ENCODE peak calls at places on chromosomes 12 and 14, in eight cellular contexts. C is heart right ventricle, A is psoas muscle, Z is pancreas, P is IMR-90, I is transverse colon, X is HepG2, R is PC-3. U is an unnamed sample.
A peak's percentile ranks its signal among the peaks of the same experiment; 100 is the strongest.

GRCh38 chr14:89406941-89407340 is 10.1 kb downstream of the FOXN3 start:
- DNase-seq in A (no peak), X (no peak), I (no peak), R (no peak), P (no peak), Z (no peak), C (no peak), U (no peak)

GRCh38 chr14:56098021-56098420 is 20.2 kb upstream of the PELI2 start:
- DNase-seq in P (no peak), Z (no peak), A (no peak), C (no peak), X (no peak), I (no peak), R (no peak), U (no peak)

GRCh38 chr12:113135178-113136127 is at the start of gene RASAL1:
- DNase-seq in I (peak; percentile 88), C (no peak), A (peak; percentile 35), X (peak; percentile 25), Z (peak; percentile 52), R (peak; percentile 44), P (no peak), U (peak; percentile 75)

GRCh38 chr12:59843260-59843843 is 247.5 kb downstream of the SLC16A7 start:
- DNase-seq in X (no peak), Z (no peak), C (no peak), P (no peak), A (no peak), R (peak; percentile 64), I (no peak), U (no peak)

GRCh38 chr14:103055693-103056092 is 1.7 kb downstream of the CDC42BPB start:
- DNase-seq in C (no peak), A (no peak), P (peak; percentile 10), R (no peak), I (no peak), Z (no peak), X (no peak), U (no peak)

GRCh38 chr14:83483063-83483462 is 1949.4 kb upstream of the SEL1L start:
- DNase-seq in R (peak; percentile 2), C (no peak), Z (no peak), X (no peak), I (no peak), A (no peak), P (peak; percentile 79), U (no peak)

GRCh38 chr12:115224031-115224430 is 540.1 kb upstream of the TBX3 start:
- DNase-seq in A (no peak), X (peak; percentile 30), P (no peak), Z (no peak), C (no peak), R (no peak), I (no peak), U (no peak)

GRCh38 chr12:22684526-22685118 is 59.7 kb downstream of the ETNK1 start:
- DNase-seq in X (peak; percentile 17), C (no peak), P (peak; percentile 59), Z (no peak), A (no peak), I (no peak), R (peak; percentile 54), U (no peak)

GRCh38 chr12:108821407-108822397 is 35.7 kb downstream of the SSH1 start:
- DNase-seq in X (no peak), C (no peak), I (no peak), P (peak; percentile 69), A (no peak), R (no peak), Z (no peak), U (no peak)
- H3K4me1 ChIP-seq in X (peaks cover 8% of the 10 kb centered on the region), C (peaks cover 84% of the 10 kb centered on the region), I (peaks cover 32% of the 10 kb centered on the region), P (peaks cover 26% of the 10 kb centered on the region), A (peaks cover 65% of the 10 kb centered on the region), R (no peaks in the 10 kb centered on the region), Z (peaks cover 10% of the 10 kb centered on the region), U (peaks cover 3% of the 10 kb centered on the region)

GRCh38 chr12:132922676-132923075 is 33.4 kb downstream of the ZNF605 start:
- DNase-seq in C (no peak), P (no peak), X (no peak), R (no peak), I (no peak), Z (no peak), A (no peak), U (no peak)
- H3K9me3 ChIP-seq in C (peaks cover 62% of the 10 kb centered on the region), P (peaks cover 85% of the 10 kb centered on the region), X (peaks cover 95% of the 10 kb centered on the region), R (peaks cover 73% of the 10 kb centered on the region), I (peaks cover 97% of the 10 kb centered on the region), Z (no peaks in the 10 kb centered on the region), A (peaks cover 98% of the 10 kb centered on the region), U (peaks cover 28% of the 10 kb centered on the region)

GRCh38 chr14:101723061-101723595 is 38.4 kb upstream of the PPP2R5C start:
- DNase-seq in R (no peak), X (no peak), I (no peak), P (no peak), C (no peak), A (no peak), Z (no peak), U (no peak)
- H3K4me1 ChIP-seq in R (peaks cover 18% of the 10 kb centered on the region), X (peaks cover 52% of the 10 kb centered on the region), I (peaks cover 9% of the 10 kb centered on the region), P (no peaks in the 10 kb centered on the region), C (peaks cover 23% of the 10 kb centered on the region), A (peaks cover 5% of the 10 kb centered on the region), Z (no peaks in the 10 kb centered on the region), U (no peaks in the 10 kb centered on the region)

GRCh38 chr14:36950812-36951211 is 221.6 kb downstream of the SLC25A21 start:
- DNase-seq in X (no peak), I (no peak), C (no peak), Z (no peak), R (no peak), A (no peak), P (no peak), U (no peak)

GRCh38 chr14:36951380-36951911 is 221.0 kb downstream of the SLC25A21 start:
- DNase-seq in R (no peak), X (no peak), Z (no peak), C (no peak), P (no peak), A (no peak), I (no peak), U (no peak)

GRCh38 chr14:36955967-36956366 is 216.4 kb downstream of the SLC25A21 start:
- DNase-seq in C (no peak), A (no peak), X (no peak), P (no peak), R (no peak), I (no peak), Z (no peak), U (no peak)

GRCh38 chr14:36952702-36953101 is 219.7 kb downstream of the SLC25A21 start:
- DNase-seq in R (peak; percentile 96), Z (no peak), C (no peak), I (no peak), X (no peak), P (peak; percentile 53), A (no peak), U (no peak)

GRCh38 chr14:36955376-36955775 is 217.0 kb downstream of the SLC25A21 start:
- DNase-seq in C (no peak), X (no peak), R (peak; percentile 65), I (no peak), P (peak; percentile 10), Z (no peak), A (no peak), U (no peak)
- H3K9me3 ChIP-seq in C (no peaks in the 10 kb centered on the region), X (no peaks in the 10 kb centered on the region), R (no peaks in the 10 kb centered on the region), I (no peaks in the 10 kb centered on the region), P (no peaks in the 10 kb centered on the region), Z (no peaks in the 10 kb centered on the region), A (no peaks in the 10 kb centered on the region), U (peaks cover 2% of the 10 kb centered on the region)

GRCh38 chr14:101075801-101076413 is 172.4 kb upstream of the RTL1 start:
- DNase-seq in I (no peak), C (no peak), Z (no peak), P (no peak), A (no peak), X (no peak), R (no peak), U (no peak)
- H3K4me1 ChIP-seq in I (no peaks in the 10 kb centered on the region), C (peaks cover 8% of the 10 kb centered on the region), Z (no peaks in the 10 kb centered on the region), P (peaks cover 26% of the 10 kb centered on the region), A (no peaks in the 10 kb centered on the region), X (no peaks in the 10 kb centered on the region), R (peaks cover 25% of the 10 kb centered on the region), U (no peaks in the 10 kb centered on the region)

GRCh38 chr12:132948146-132949066 is 7.7 kb downstream of the ZNF605 start:
- DNase-seq in I (no peak), P (no peak), X (no peak), C (no peak), Z (no peak), R (no peak), A (no peak), U (no peak)

GRCh38 chr12:132949936-132950837 is 5.9 kb downstream of the ZNF605 start:
- DNase-seq in Z (no peak), I (no peak), X (no peak), A (no peak), P (no peak), C (no peak), R (no peak), U (no peak)

GRCh38 chr12:132942611-132943010 is 13.5 kb downstream of the ZNF605 start:
- DNase-seq in P (no peak), X (no peak), Z (no peak), A (no peak), C (no peak), R (no peak), I (no peak), U (no peak)

GRCh38 chr12:132945806-132946506 is 10.2 kb downstream of the ZNF605 start:
- DNase-seq in A (no peak), X (peak; percentile 33), Z (no peak), I (no peak), C (no peak), P (no peak), R (no peak), U (no peak)

GRCh38 chr12:132946507-132946820 is 9.6 kb downstream of the ZNF605 start:
- DNase-seq in R (no peak), A (no peak), C (no peak), Z (no peak), I (no peak), X (no peak), P (no peak), U (no peak)
- H3K9me3 ChIP-seq in R (peaks cover 16% of the 10 kb centered on the region), A (peaks cover 89% of the 10 kb centered on the region), C (no peaks in the 10 kb centered on the region), Z (no peaks in the 10 kb centered on the region), I (peaks cover 84% of the 10 kb centered on the region), X (peaks cover 95% of the 10 kb centered on the region), P (peaks cover 86% of the 10 kb centered on the region), U (peaks cover 61% of the 10 kb centered on the region)

GRCh38 chr12:11797993-11798720 is 148.7 kb downstream of the ETV6 start:
- DNase-seq in C (no peak), A (no peak), I (no peak), R (no peak), X (no peak), P (no peak), Z (no peak), U (no peak)
- H3K4me1 ChIP-seq in C (peaks cover 73% of the 10 kb centered on the region), A (peaks cover 48% of the 10 kb centered on the region), I (peaks cover 39% of the 10 kb centered on the region), R (peaks cover 39% of the 10 kb centered on the region), X (peaks cover 30% of the 10 kb centered on the region), P (peaks cover 40% of the 10 kb centered on the region), Z (peaks cover 38% of the 10 kb centered on the region), U (peaks cover 8% of the 10 kb centered on the region)

U was measured in aorta.